ENCODE peak calls at places on chromosomes 16 and 17, in eight cellular contexts. X is NCI-H226, M is HCT116, Q is pons, L is fibroblast of pulmonary artery, T is AG08395, D is T47D, V is islet precursor cell. U is an unnamed sample.

GRCh38 chr16:81521141-81521626 is 76.6 kb downstream of the CMIP start:
- DNase-seq in X (no peak), M (no peak), Q (no peak), L (no peak), T (no peak), D (no peak), V (no peak), U (no peak)

GRCh38 chr17:44587339-44587738 is 30.1 kb downstream of the FZD2 start:
- DNase-seq in X (peak; percentile 99), M (peak; percentile 51), Q (no peak), L (peak; percentile 93), T (peak; percentile 96), D (peak; percentile 65), V (peak; percentile 100), U (peak; percentile 57)

GRCh38 chr17:19958023-19958422 is 19.6 kb downstream of the AKAP10 start:
- DNase-seq in X (peak; percentile 79), M (peak; percentile 32), Q (no peak), L (peak; percentile 84), T (peak; percentile 83), D (no peak), V (peak; percentile 96), U (peak; percentile 47)

GRCh38 chr17:68435361-68435760 is 21.9 kb downstream of the WIPI1 start:
- DNase-seq in X (no peak), M (no peak), Q (no peak), L (no peak), T (no peak), D (no peak), V (peak; percentile 38), U (no peak)

GRCh38 chr16:6932871-6933390 is 399.7 kb upstream of the RBFOX1 start:
- DNase-seq in X (no peak), M (no peak), Q (no peak), L (no peak), T (no peak), D (no peak), V (no peak), U (no peak)

GRCh38 chr17:57480438-57481196 is 224.3 kb downstream of the MSI2 start:
- DNase-seq in X (peak; percentile 83), M (no peak), Q (no peak), L (peak; percentile 52), T (peak; percentile 53), D (no peak), V (peak; percentile 80), U (no peak)

GRCh38 chr17:59521465-59522126 is 43.8 kb upstream of the DHX40 start:
- DNase-seq in X (peak; percentile 5), M (peak; percentile 49), Q (peak; percentile 46), L (peak; percentile 76), T (peak; percentile 88), D (peak; percentile 66), V (peak; percentile 87), U (no peak)

GRCh38 chr16:83954577-83955016 is 1.6 kb downstream of the OSGIN1 start:
- DNase-seq in X (no peak), M (peak; percentile 54), Q (peak; percentile 18), L (peak; percentile 56), T (peak; percentile 72), D (no peak), V (peak; percentile 92), U (no peak)

GRCh38 chr17:16352303-16352837 is 899 bp downstream of the CENPV start:
- DNase-seq in X (no peak), M (no peak), Q (no peak), L (peak; percentile 25), T (peak; percentile 12), D (peak; percentile 4), V (peak; percentile 83), U (no peak)

GRCh38 chr17:8436169-8436932 is 667 bp downstream of the NDEL1 start:
- DNase-seq in X (no peak), M (peak; percentile 19), Q (peak; percentile 36), L (peak; percentile 46), T (peak; percentile 63), D (peak; percentile 26), V (peak; percentile 83), U (no peak)

GRCh38 chr17:12831839-12832238 is 42.5 kb downstream of the ARHGAP44 start:
- DNase-seq in X (no peak), M (no peak), Q (no peak), L (no peak), T (no peak), D (no peak), V (no peak), U (no peak)

GRCh38 chr17:8629371-8630226 is 926 bp downstream of the MYH10 start:
- DNase-seq in X (no peak), M (no peak), Q (no peak), L (peak; percentile 36), T (peak; percentile 32), D (no peak), V (peak; percentile 86), U (no peak)

GRCh38 chr17:33164556-33164881 is 128.6 kb downstream of the ASIC2 start:
- DNase-seq in X (no peak), M (no peak), Q (no peak), L (no peak), T (no peak), D (no peak), V (no peak), U (no peak)

GRCh38 chr17:20284018-20284417 is 183.3 kb downstream of the LGALS9B start:
- DNase-seq in X (no peak), M (no peak), Q (no peak), L (no peak), T (no peak), D (no peak), V (no peak), U (no peak)

GRCh38 chr17:65137076-65137935 is at the start of gene RGS9:
- DNase-seq in X (peak; percentile 65), M (peak; percentile 84), Q (peak; percentile 88), L (peak; percentile 63), T (peak; percentile 75), D (peak; percentile 86), V (peak; percentile 97), U (no peak)

U was measured in skeletal muscle cell.